ENCODE peak calls at places on chromosomes 12 and 14, in ten cellular contexts. D is choroid plexus epithelial cell; Z is uterus; R is GM04504; O is cortex of kidney; Y is AG09309; T is naive B cell; G is psoas muscle; L is activated CD8-positive, alpha-beta memory T cell treated with anti-CD3 and anti-CD28 coated beads for 24 hours; M is NCI-H187. N is an unnamed sample.

GRCh38 chr14:95906591-95906990 is 30.0 kb downstream of the TUNAR start:
- DNase-seq in G (no peak), Y (no peak), M (no peak), L (no peak), Z (no peak), R (no peak), D (no peak), T (no peak), O (no peak), N (no peak)

GRCh38 chr12:48901278-48901677 is 24.0 kb downstream of the FKBP11 start:
- DNase-seq in R (no peak), Z (no peak), G (no peak), T (no peak), D (peak), Y (no peak), M (no peak), L (no peak), O (no peak), N (no peak)

GRCh38 chr12:111434680-111435338 is 29.1 kb downstream of the SH2B3 start:
- DNase-seq in T (peak), R (no peak), L (peak), M (no peak), D (peak), G (peak), Z (peak), Y (no peak), O (peak), N (no peak)

GRCh38 chr14:71473843-71474242 is 458.4 kb upstream of the RGS6 start:
- DNase-seq in Y (no peak), D (no peak), M (no peak), G (no peak), O (no peak), L (no peak), T (no peak), R (no peak), Z (no peak), N (no peak)

GRCh38 chr14:54446201-54446693 is 5.1 kb upstream of the CNIH1 start:
- DNase-seq in R (no peak), L (no peak), M (peak), Z (peak), Y (no peak), T (no peak), G (no peak), D (peak), O (no peak), N (no peak)

GRCh38 chr14:23327947-23328744 is 6.9 kb downstream of the PABPN1 start:
- DNase-seq in Z (peak), G (peak), Y (peak), D (peak), O (no peak), T (peak), L (peak), R (no peak), M (peak), N (no peak)

GRCh38 chr12:13404111-13404628 is 207.6 kb downstream of the EMP1 start:
- DNase-seq in R (no peak), G (no peak), T (no peak), Y (no peak), L (no peak), M (no peak), O (no peak), Z (no peak), D (no peak), N (no peak)

GRCh38 chr12:75820848-75821578 is 210.6 kb downstream of the PHLDA1 start:
- DNase-seq in Z (peak), O (no peak), T (no peak), Y (peak), G (peak), M (no peak), D (no peak), L (no peak), R (peak), N (no peak)

GRCh38 chr14:29518335-29518734 is 409.3 kb downstream of the PRKD1 start:
- DNase-seq in L (no peak), D (peak), Z (no peak), Y (no peak), G (no peak), R (peak), O (no peak), T (no peak), M (no peak), N (no peak)

GRCh38 chr12:95730457-95730856 is 60.1 kb downstream of the NTN4 start:
- DNase-seq in L (no peak), Z (no peak), Y (no peak), O (no peak), T (no peak), R (no peak), D (no peak), M (no peak), G (no peak), N (no peak)

GRCh38 chr12:114011711-114012110 is 45.6 kb upstream of the RBM19 start:
- DNase-seq in Z (no peak), G (no peak), T (no peak), R (no peak), L (no peak), M (peak), O (no peak), D (no peak), Y (no peak), N (no peak)

GRCh38 chr12:111529424-111530368 is 69.4 kb downstream of the ATXN2 start:
- DNase-seq in G (peak), L (peak), R (peak), O (no peak), Y (peak), Z (peak), T (peak), M (no peak), D (peak), N (peak)

GRCh38 chr14:35897616-35898111 is 71.5 kb downstream of the BRMS1L start:
- DNase-seq in Y (no peak), T (no peak), Z (no peak), R (no peak), O (no peak), G (no peak), L (no peak), D (no peak), M (no peak), N (no peak)

GRCh38 chr14:23580152-23580926 is 1.7 kb upstream of the JPH4 start:
- DNase-seq in R (no peak), L (no peak), D (no peak), Z (no peak), G (no peak), Y (no peak), M (no peak), T (no peak), O (no peak), N (no peak)

GRCh38 chr12:4269279-4269991 is 4.1 kb upstream of the CCND2 start:
- DNase-seq in T (peak), R (no peak), Z (peak), G (peak), Y (no peak), O (no peak), D (peak), L (peak), M (no peak), N (no peak)

GRCh38 chr12:129571901-129572494 is 331.8 kb downstream of the TMEM132D start:
- DNase-seq in G (no peak), M (no peak), Z (no peak), D (no peak), L (no peak), T (no peak), O (no peak), R (no peak), Y (no peak), N (no peak)

N was measured in non-pigmented ciliary epithelial cell.